ENCODE peak calls at places on chromosomes 7 and 10, in seven cellular contexts. E is hepatocyte, K is MM.1S, P is HCT116, N is GM23248, Q is PC-3, U is GM23338. T is an unnamed sample. For H3K27me3 and H3K9me2, the result is how much of the 10 kb centered on the place peaks cover.

GRCh38 chr7:74029094-74029785 is 1.3 kb downstream of the ELN start:
- DNase-seq in U (no peak), Q (no peak), E (no peak), P (no peak), N (no peak), K (no peak), T (no peak)

GRCh38 chr7:54060643-54061042 is 481.5 kb upstream of the VSTM2A start:
- DNase-seq in E (peak), N (no peak), Q (no peak), K (no peak), U (no peak), P (no peak), T (no peak)

GRCh38 chr10:71262027-71262426 is 49.7 kb downstream of the UNC5B start:
- DNase-seq in Q (no peak), N (no peak), E (no peak), U (no peak), K (no peak), P (no peak), T (no peak)

GRCh38 chr10:61325596-61325995 is 127.6 kb downstream of the TMEM26 start:
- DNase-seq in P (no peak), Q (no peak), N (no peak), U (no peak), K (no peak), E (no peak), T (no peak)

GRCh38 chr7:76283254-76284159 is 19.0 kb upstream of the HSPB1 start:
- DNase-seq in N (no peak), K (no peak), P (no peak), U (no peak), Q (no peak), E (no peak), T (no peak)

GRCh38 chr7:118080947-118081346 is 103.0 kb upstream of the LSM8 start:
- DNase-seq in Q (peak), N (peak), P (peak), U (peak), E (peak), K (peak), T (no peak)

GRCh38 chr10:11451640-11452260 is 159.7 kb downstream of the USP6NL start:
- DNase-seq in P (no peak), E (no peak), N (no peak), K (no peak), Q (no peak), U (no peak), T (no peak)

GRCh38 chr10:6780008-6780677 is 200.1 kb upstream of the PRKCQ start:
- DNase-seq in P (no peak), K (peak), Q (no peak), E (no peak), N (no peak), U (no peak), T (no peak)

GRCh38 chr10:5343979-5344378 is 20.8 kb upstream of the UCN3 start:
- DNase-seq in N (peak), U (no peak), Q (no peak), P (no peak), K (no peak), E (no peak), T (no peak)

GRCh38 chr7:74058486-74058885 is 25.1 kb upstream of the LIMK1 start:
- DNase-seq in P (no peak), Q (no peak), K (no peak), N (no peak), E (no peak), U (no peak), T (no peak)

GRCh38 chr7:50119815-50120637 is 27.0 kb upstream of the ZPBP start:
- DNase-seq in U (peak), K (no peak), P (no peak), Q (peak), N (no peak), E (peak), T (peak)

GRCh38 chr10:21406595-21407218 is 118.8 kb downstream of the SKIDA1 start:
- DNase-seq in E (no peak), P (no peak), N (peak), U (no peak), K (no peak), Q (no peak), T (no peak)

GRCh38 chr7:92448185-92448747 is 984 bp downstream of the GATAD1 start:
- DNase-seq in U (peak), N (peak), K (peak), Q (peak), E (peak), P (peak), T (peak)

GRCh38 chr10:30207485-30208052 is 141.5 kb downstream of the MTPAP start:
- DNase-seq in N (no peak), P (no peak), K (peak), U (peak), E (no peak), Q (peak), T (no peak)

GRCh38 chr7:118184392-118184899 is 482 bp downstream of the LSM8 start:
- DNase-seq in P (no peak), K (peak), E (no peak), U (no peak), Q (no peak), N (peak), T (peak)

GRCh38 chr7:68417659-68418058 is 1180.6 kb upstream of the AUTS2 start:
- DNase-seq in K (no peak), Q (no peak), N (no peak), P (no peak), E (no peak), U (no peak), T (peak)

GRCh38 chr10:25061711-25062455 is 45.5 kb downstream of the THNSL1 start:
- DNase-seq in U (no peak), K (no peak), E (peak), N (peak), P (no peak), Q (peak), T (no peak)

GRCh38 chr7:41702635-41703371 is at the start of gene INHBA:
- DNase-seq in Q (peak), P (no peak), N (peak), U (no peak), E (peak), K (no peak), T (no peak)

GRCh38 chr7:2616973-2617709 is 14.6 kb upstream of the TTYH3 start:
- DNase-seq in N (no peak), K (no peak), E (peak), Q (no peak), U (no peak), P (no peak), T (no peak)

GRCh38 chr7:77698042-77698625 is 1.9 kb downstream of the RSBN1L start:
- DNase-seq in P (no peak), Q (no peak), N (peak), K (no peak), E (no peak), U (no peak), T (peak)

GRCh38 chr7:157707983-157708720 is 371.3 kb downstream of the DNAJB6 start:
- DNase-seq in U (no peak), K (no peak), E (no peak), P (no peak), Q (peak), N (no peak), T (no peak)

GRCh38 chr10:62182595-62182994 is 86.0 kb downstream of the RTKN2 start:
- DNase-seq in E (no peak), K (no peak), P (no peak), N (no peak), U (no peak), Q (no peak), T (no peak)

GRCh38 chr10:98391578-98391991 is 23.4 kb downstream of the PYROXD2 start:
- DNase-seq in Q (no peak), U (no peak), N (peak), E (no peak), P (no peak), K (no peak), T (no peak)

GRCh38 chr10:132916421-132916841 is 25.9 kb downstream of the CFAP46 start:
- DNase-seq in Q (no peak), U (no peak), P (no peak), K (no peak), E (no peak), N (no peak), T (peak)

GRCh38 chr7:66505531-66506451 is 122.9 kb upstream of the KCTD7 start:
- DNase-seq in U (no peak), Q (no peak), P (no peak), N (peak), K (no peak), E (no peak), T (no peak)

GRCh38 chr7:2530076-2530967 is 10.7 kb downstream of the LFNG start:
- DNase-seq in E (no peak), U (no peak), N (peak), P (no peak), K (no peak), Q (peak), T (no peak)

GRCh38 chr7:5595545-5596045 is 172.0 kb upstream of the TNRC18 start:
- DNase-seq in E (peak), N (peak), Q (peak), U (no peak), P (no peak), K (no peak), T (peak)

GRCh38 chr7:146635200-146636032 is 518.8 kb downstream of the CNTNAP2 start:
- DNase-seq in P (no peak), Q (peak), U (peak), N (no peak), E (peak), K (no peak), T (no peak)

GRCh38 chr7:24769014-24769830 is 12.0 kb upstream of the GSDME start:
- DNase-seq in U (no peak), K (no peak), N (no peak), Q (no peak), P (no peak), E (no peak), T (no peak)

GRCh38 chr7:108002726-108003590 is at the start of gene LAMB1:
- DNase-seq in U (peak), Q (peak), K (no peak), P (no peak), N (peak), E (peak), T (no peak)

GRCh38 chr7:96996111-96996936 is 9.0 kb upstream of the DLX6 start:
- DNase-seq in Q (no peak), E (no peak), U (peak), K (no peak), P (no peak), N (no peak), T (no peak)

GRCh38 chr7:4195650-4196049 is 486.4 kb upstream of the FOXK1 start:
- DNase-seq in N (no peak), K (no peak), U (no peak), E (no peak), Q (no peak), P (no peak), T (no peak)

DNA sequence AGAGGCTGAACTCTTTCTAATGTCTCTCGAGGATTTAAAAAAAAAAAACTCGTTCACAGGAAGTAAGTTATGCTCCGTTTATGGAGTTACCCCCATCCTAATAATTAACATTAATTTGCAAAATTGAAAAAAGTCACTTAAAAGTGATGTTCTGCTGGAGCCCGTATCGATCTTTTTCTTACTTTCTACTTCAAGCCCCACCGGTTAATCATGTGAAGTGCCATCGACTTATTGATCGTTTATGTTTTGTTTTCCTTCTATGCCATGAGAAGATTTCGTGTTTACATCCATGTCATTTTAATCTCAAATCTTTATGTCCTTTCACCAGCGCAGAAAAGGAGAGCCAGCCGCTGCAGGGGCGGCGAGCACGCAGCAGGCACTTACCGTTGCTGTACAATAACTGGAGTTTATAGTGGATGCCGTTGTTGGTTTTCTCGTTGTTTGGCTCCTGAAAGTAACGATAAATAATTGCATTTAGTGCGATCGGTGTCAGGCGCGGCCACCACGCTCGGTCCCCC is 1.5 kb downstream of the EBF3 start:
- DNase-seq in Q (no peak), K (no peak), P (no peak), U (no peak), E (no peak), N (no peak), T (no peak)
- H3K27me3 ChIP-seq in Q (half or more), K (under half), P (under half), U (half or more), E (half or more), N (half or more), T (under half)

DNA sequence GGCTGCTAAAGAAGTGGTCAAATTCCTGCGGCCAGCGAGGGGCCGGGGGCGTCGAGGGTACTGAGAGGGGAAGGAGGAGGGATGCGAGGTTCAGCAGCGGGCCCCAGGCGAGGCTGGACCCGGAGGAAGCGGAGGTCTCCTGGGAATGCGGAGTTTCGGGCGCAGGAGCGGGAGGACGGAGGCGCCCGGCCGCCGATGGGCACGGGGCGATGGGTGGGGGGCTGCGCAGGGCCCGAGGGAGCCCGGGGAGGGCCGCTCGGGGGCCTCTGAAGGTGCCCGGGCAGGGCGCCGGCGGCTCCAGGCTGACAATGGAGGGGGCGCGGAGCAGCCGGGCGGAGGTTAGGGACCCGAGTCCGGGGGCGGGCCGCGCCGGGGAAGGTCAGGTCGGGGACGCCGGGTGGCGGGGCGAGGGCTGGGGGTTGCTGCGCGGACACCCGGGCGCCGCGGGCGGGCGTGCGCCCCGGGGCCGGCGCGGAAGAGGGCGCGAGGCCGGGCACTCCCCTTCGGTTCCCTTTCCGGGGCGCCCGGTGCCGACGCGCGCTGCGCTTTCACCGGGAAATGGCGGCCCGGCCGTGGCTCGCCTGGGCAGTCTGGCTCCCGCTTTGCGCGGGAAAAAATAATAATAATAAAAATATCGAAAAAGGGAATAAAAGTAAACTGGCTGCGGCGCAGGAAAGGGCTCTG is 708 bp downstream of the MACROH2A2 start:
- DNase-seq in K (no peak), Q (peak), P (no peak), N (peak), U (peak), E (peak), T (no peak)
- H3K9me2 ChIP-seq in K (under half), Q (under half), P (under half), N (under half), U (under half), E (under half), T (under half)

GRCh38 chr10:107971973-107972372 is 807.5 kb upstream of the SORCS1 start:
- DNase-seq in Q (peak), P (no peak), K (no peak), U (no peak), E (peak), N (peak), T (no peak)
- H3K27me3 ChIP-seq in Q (under half), P (under half), K (under half), U (under half), E (under half), N (under half), T (under half)

GRCh38 chr7:64613653-64614052 is 50.8 kb upstream of the ZNF680 start:
- DNase-seq in U (no peak), N (no peak), P (no peak), Q (no peak), E (no peak), K (no peak), T (no peak)

GRCh38 chr7:64614812-64615211 is 51.1 kb upstream of the ZNF107 start:
- DNase-seq in Q (peak), N (no peak), P (no peak), U (no peak), E (no peak), K (no peak), T (no peak)

GRCh38 chr7:64610997-64611396 is 48.1 kb upstream of the ZNF680 start:
- DNase-seq in E (no peak), U (no peak), Q (no peak), N (no peak), K (no peak), P (no peak), T (no peak)

GRCh38 chr7:64611717-64612116 is 48.8 kb upstream of the ZNF680 start:
- DNase-seq in E (no peak), U (no peak), P (no peak), N (no peak), Q (no peak), K (no peak), T (no peak)

GRCh38 chr7:64612452-64612851 is 49.6 kb upstream of the ZNF680 start:
- DNase-seq in E (no peak), Q (no peak), N (no peak), P (no peak), U (no peak), K (no peak), T (no peak)
- H3K9me2 ChIP-seq in E (under half), Q (under half), N (under half), P (under half), U (under half), K (under half), T (under half)

GRCh38 chr7:149787428-149788299 is 14.3 kb upstream of the ZNF467 start:
- DNase-seq in E (no peak), P (no peak), Q (peak), N (peak), U (peak), K (peak), T (no peak)
- H3K27me3 ChIP-seq in E (under half), P (under half), Q (under half), N (under half), U (under half), K (half or more), T (under half)

DNA sequence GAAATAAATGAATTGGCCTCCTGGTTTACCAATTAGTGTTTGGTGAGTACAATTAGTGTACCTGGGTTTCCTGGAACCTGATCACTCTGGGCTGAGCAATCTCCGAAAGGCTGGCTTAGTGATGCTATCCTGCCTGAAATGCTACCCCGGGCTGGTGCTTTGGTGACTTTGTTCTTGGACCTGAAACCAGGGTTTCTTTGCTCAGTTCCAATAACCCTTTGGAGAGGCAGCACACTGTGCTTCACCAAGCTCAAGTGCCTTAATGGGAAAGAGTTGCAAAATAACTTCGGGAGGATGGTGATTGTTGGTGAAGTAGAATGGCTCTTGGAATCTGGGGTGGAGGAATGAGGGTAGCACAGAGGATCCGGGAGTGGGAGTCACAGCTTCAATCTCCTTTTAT is 6.0 kb upstream of the DMBT1 start:
- DNase-seq in Q (no peak), K (no peak), U (no peak), P (no peak), E (no peak), N (no peak), T (peak)
- H3K9me2 ChIP-seq in Q (under half), K (under half), U (under half), P (under half), E (under half), N (under half), T (under half)

GRCh38 chr10:117168135-117168674 is 29.1 kb upstream of the KCNK18 start:
- DNase-seq in N (peak), Q (peak), P (no peak), E (peak), U (peak), K (peak), T (peak)
- H3K27me3 ChIP-seq in N (half or more), Q (half or more), P (under half), E (half or more), U (half or more), K (under half), T (under half)

GRCh38 chr10:28403090-28403489 is 100.2 kb upstream of the MPP7 start:
- DNase-seq in Q (no peak), P (no peak), N (peak), K (no peak), U (no peak), E (no peak), T (no peak)

GRCh38 chr10:28400176-28400575 is 97.3 kb upstream of the MPP7 start:
- DNase-seq in U (no peak), K (no peak), Q (no peak), E (no peak), N (no peak), P (no peak), T (no peak)

GRCh38 chr10:28397229-28397628 is 94.4 kb upstream of the MPP7 start:
- DNase-seq in P (no peak), N (no peak), K (no peak), U (no peak), E (no peak), Q (no peak), T (no peak)

GRCh38 chr10:28396317-28396716 is 93.5 kb upstream of the MPP7 start:
- DNase-seq in K (no peak), Q (no peak), P (no peak), N (peak), U (no peak), E (no peak), T (no peak)

DNA sequence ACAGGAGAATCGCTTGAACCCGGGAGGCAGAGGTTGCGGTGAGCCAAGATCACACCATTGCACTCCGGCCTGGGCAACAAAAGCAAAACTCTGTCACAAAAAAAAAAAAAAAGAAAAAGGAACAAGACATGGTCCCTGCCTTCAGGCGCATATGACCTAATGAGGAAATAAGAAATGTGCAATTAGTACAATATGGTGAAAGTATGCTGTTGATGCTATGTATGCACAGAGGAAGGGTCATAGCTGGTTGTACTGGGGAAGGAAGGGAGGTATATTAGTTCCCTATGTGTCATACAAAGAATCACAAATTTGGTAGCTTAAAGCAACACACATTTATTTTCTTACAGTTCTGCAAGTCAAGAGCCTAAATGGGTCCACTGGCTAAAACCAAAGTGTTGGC is 97.8 kb upstream of the MPP7 start:
- DNase-seq in N (no peak), K (no peak), U (no peak), E (no peak), Q (no peak), P (no peak), T (no peak)
- H3K9me2 ChIP-seq in N (under half), K (under half), U (under half), E (under half), Q (under half), P (under half), T (under half)

DNA sequence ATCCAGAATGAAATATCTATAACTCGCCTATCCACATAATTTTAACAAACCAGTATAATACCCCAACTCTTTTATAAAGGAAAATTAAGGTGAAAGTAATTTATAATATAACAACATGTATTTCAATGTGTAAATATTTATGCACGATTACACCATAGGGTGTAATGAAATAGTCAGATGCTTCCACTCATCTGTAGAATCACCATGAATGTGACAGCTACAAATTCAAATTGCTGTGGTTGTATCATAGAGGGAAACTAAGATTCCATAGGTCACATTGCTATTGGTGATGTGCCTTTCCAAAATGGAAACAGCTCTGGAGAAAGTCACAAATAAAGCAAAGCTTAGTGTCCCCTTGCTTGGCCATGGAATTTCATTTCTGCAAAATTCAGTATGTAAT is 95.7 kb downstream of the CPED1 start:
- DNase-seq in Q (no peak), N (peak), U (no peak), E (no peak), P (no peak), K (no peak), T (no peak)
- H3K27me3 ChIP-seq in Q (under half), N (under half), U (under half), E (under half), P (under half), K (under half), T (under half)

T was measured in Karpas-422.